ENCODE peak calls at places on chromosomes 3 and 15, in seven cellular contexts. C is heart left ventricle, W is tibial nerve, D is Peyer's patch, Z is A549, F is K562, V is ovary. S is an unnamed sample.

GRCh38 chr3:59381282-59381681 is 331.5 kb upstream of the CFAP20DC start:
- DNase-seq in C (no peak), W (no peak), D (no peak), Z (no peak), F (no peak), V (no peak), S (no peak)

GRCh38 chr3:43192028-43192427 is 86.1 kb upstream of the POMGNT2 start:
- DNase-seq in C (no peak), W (no peak), D (no peak), Z (no peak), F (no peak), V (no peak), S (no peak)

GRCh38 chr3:171556574-171557145 is 96.5 kb upstream of the TNIK start:
- DNase-seq in C (no peak), W (no peak), D (no peak), Z (no peak), F (no peak), V (no peak), S (no peak)

GRCh38 chr3:32391643-32392529 is at the start of gene CMTM7:
- DNase-seq in C (peak), W (no peak), D (peak), Z (peak), F (peak), V (peak), S (peak)

GRCh38 chr3:60010778-60011177 is 961.0 kb upstream of the CFAP20DC start:
- DNase-seq in C (no peak), W (no peak), D (peak), Z (no peak), F (no peak), V (no peak), S (no peak)

GRCh38 chr3:58308728-58309127 is 2.4 kb downstream of the HTD2 start:
- DNase-seq in C (no peak), W (no peak), D (peak), Z (no peak), F (no peak), V (no peak), S (no peak)

GRCh38 chr3:180335056-180335455 is 266.9 kb upstream of the TTC14 start:
- DNase-seq in C (no peak), W (no peak), D (no peak), Z (no peak), F (no peak), V (no peak), S (no peak)

GRCh38 chr3:190677001-190677400 is 163.1 kb downstream of the IL1RAP start:
- DNase-seq in C (no peak), W (no peak), D (no peak), Z (no peak), F (no peak), V (no peak), S (no peak)

GRCh38 chr15:38455096-38455495 is 1.2 kb downstream of the FAM98B start:
- DNase-seq in C (no peak), W (no peak), D (no peak), Z (no peak), F (peak), V (no peak), S (no peak)

GRCh38 chr3:13134879-13135206 is 61.6 kb upstream of the IQSEC1 start:
- DNase-seq in C (no peak), W (no peak), D (no peak), Z (no peak), F (no peak), V (peak), S (no peak)

GRCh38 chr3:77935418-77935817 is 895.5 kb downstream of the ROBO2 start:
- DNase-seq in C (no peak), W (no peak), D (no peak), Z (no peak), F (no peak), V (no peak), S (no peak)

GRCh38 chr3:5110307-5110706 is 11.8 kb upstream of the ARL8B start:
- DNase-seq in C (no peak), W (no peak), D (no peak), Z (peak), F (no peak), V (no peak), S (no peak)

GRCh38 chr3:128482857-128483656 is 9.9 kb downstream of the GATA2 start:
- DNase-seq in C (peak), W (no peak), D (no peak), Z (no peak), F (peak), V (no peak), S (no peak)

GRCh38 chr15:56978898-56979662 is 60.6 kb downstream of the TCF12 start:
- DNase-seq in C (no peak), W (no peak), D (no peak), Z (peak), F (no peak), V (no peak), S (no peak)

GRCh38 chr3:153602801-153603200 is 440.8 kb downstream of the RAP2B start:
- DNase-seq in C (no peak), W (no peak), D (no peak), Z (no peak), F (no peak), V (no peak), S (no peak)

GRCh38 chr15:68385671-68386586 is 46.0 kb downstream of the ITGA11 start:
- DNase-seq in C (no peak), W (no peak), D (peak), Z (no peak), F (no peak), V (peak), S (no peak)

GRCh38 chr3:134255399-134255798 is 4.7 kb upstream of the RYK start:
- DNase-seq in C (no peak), W (no peak), D (no peak), Z (no peak), F (no peak), V (no peak), S (no peak)

GRCh38 chr15:65033659-65034269 is 4.3 kb upstream of the MTFMT start:
- DNase-seq in C (no peak), W (no peak), D (peak), Z (peak), F (peak), V (no peak), S (peak)

GRCh38 chr3:32897202-32897601 is 54.2 kb upstream of the CCR4 start:
- DNase-seq in C (no peak), W (no peak), D (no peak), Z (no peak), F (no peak), V (no peak), S (no peak)

GRCh38 chr15:35603298-35603697 is 57.3 kb upstream of the DPH6 start:
- DNase-seq in C (no peak), W (no peak), D (no peak), Z (no peak), F (no peak), V (no peak), S (no peak)

GRCh38 chr3:159045279-159045678 is 243.4 kb downstream of the MFSD1 start:
- DNase-seq in C (no peak), W (no peak), D (no peak), Z (no peak), F (no peak), V (no peak), S (no peak)

GRCh38 chr15:95937128-95937528 is 393.4 kb upstream of the NR2F2 start:
- DNase-seq in C (no peak), W (no peak), D (no peak), Z (no peak), F (no peak), V (no peak), S (no peak)

GRCh38 chr15:41713047-41713446 is 52.8 kb downstream of the MGA start:
- DNase-seq in C (no peak), W (no peak), D (no peak), Z (no peak), F (no peak), V (peak), S (no peak)

GRCh38 chr3:184176377-184177330 is 2.0 kb downstream of the AP2M1 start:
- DNase-seq in C (peak), W (peak), D (peak), Z (peak), F (peak), V (peak), S (peak)
- TF ChIP-seq POLR2A in C (no peak), W (no peak), D (no peak), Z (no peak), F (no peak), V (no peak), S (no peak)

GRCh38 chr3:105373383-105373782 is 6.7 kb downstream of the ALCAM start:
- DNase-seq in C (no peak), W (no peak), D (no peak), Z (no peak), F (no peak), V (no peak), S (no peak)

GRCh38 chr3:105377716-105378115 is 11.0 kb downstream of the ALCAM start:
- DNase-seq in C (no peak), W (no peak), D (no peak), Z (no peak), F (no peak), V (no peak), S (no peak)

DNA sequence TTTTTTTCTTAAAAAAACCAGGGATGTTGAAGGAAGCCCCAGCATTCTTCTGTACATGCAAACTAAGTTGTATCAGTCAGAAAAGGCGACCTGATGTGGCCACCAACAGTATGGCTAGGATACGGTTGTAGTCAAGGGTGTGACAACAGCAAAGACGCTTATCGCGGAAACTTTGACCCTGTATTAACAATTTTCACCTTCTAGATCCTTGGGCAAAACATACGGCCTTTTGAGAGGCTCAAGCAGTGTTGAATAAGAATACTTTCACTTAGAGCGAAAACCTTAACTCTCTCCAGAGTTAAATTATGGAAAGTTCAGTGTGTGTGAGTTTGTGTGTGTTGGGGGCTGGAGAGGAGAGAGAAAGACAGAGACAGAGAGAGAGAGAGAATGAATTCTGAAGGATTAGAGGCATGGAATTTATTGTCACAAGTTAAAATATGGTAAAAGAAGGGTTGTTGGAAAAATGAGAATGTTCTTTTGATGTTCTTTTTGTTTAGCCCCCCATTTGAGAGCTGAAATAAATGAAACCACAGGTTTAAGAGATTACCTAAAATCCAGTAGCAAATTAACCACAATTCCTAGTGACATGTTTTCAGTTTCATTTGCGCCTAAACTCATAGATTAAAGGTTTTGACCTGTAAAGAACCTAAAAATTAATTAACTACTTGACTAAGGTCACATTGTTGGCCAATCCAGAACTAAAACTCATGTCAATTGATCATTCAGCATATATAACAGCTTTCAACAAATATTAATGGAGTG is 9.2 kb downstream of the ALCAM start:
- DNase-seq in C (no peak), W (no peak), D (no peak), Z (no peak), F (no peak), V (no peak), S (no peak)
- TF ChIP-seq POLR2A in C (no peak), W (no peak), D (no peak), Z (no peak), F (no peak), V (no peak), S (no peak)

GRCh38 chr3:127228866-127229265 is 35.9 kb downstream of the PRR23E start:
- DNase-seq in C (no peak), W (no peak), D (no peak), Z (no peak), F (no peak), V (no peak), S (no peak)

GRCh38 chr3:127226451-127226850 is 33.5 kb downstream of the PRR23E start:
- DNase-seq in C (no peak), W (no peak), D (no peak), Z (no peak), F (no peak), V (no peak), S (no peak)

GRCh38 chr3:127222664-127223063 is 29.7 kb downstream of the PRR23E start:
- DNase-seq in C (no peak), W (no peak), D (no peak), Z (no peak), F (no peak), V (no peak), S (no peak)

GRCh38 chr3:127224118-127224517 is 31.2 kb downstream of the PRR23E start:
- DNase-seq in C (no peak), W (no peak), D (no peak), Z (no peak), F (no peak), V (no peak), S (no peak)

GRCh38 chr3:127226946-127227842 is 34.3 kb downstream of the PRR23E start:
- DNase-seq in C (peak), W (no peak), D (no peak), Z (peak), F (peak), V (no peak), S (no peak)
- TF ChIP-seq POLR2A in C (no peak), W (no peak), D (no peak), Z (no peak), F (no peak), V (no peak), S (no peak)

DNA sequence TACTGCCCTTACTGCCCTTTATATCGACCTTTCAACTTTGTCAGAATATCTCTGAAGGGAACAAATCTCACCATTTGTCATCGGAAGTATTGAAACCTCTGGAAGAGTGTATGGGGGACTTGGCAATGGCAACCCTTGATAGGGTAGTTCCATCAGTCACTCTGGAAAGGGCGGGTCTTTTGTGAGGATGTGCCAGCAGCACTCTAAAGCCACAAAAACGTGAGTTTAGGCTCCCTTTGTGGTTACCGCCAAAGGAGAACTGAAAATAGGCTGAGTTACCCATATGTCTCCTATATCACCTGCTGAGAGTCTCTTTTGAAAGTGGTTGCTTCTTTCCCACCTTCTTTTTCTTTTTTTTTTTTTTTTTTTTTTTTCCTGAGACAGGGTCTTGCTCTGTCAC is 296.8 kb upstream of the CHRM5 start:
- DNase-seq in C (no peak), W (no peak), D (no peak), Z (no peak), F (no peak), V (no peak), S (no peak)
- TF ChIP-seq POLR2A in C (no peak), W (no peak), D (no peak), Z (no peak), F (no peak), V (no peak), S (no peak)

GRCh38 chr3:48271763-48272498 is 31.0 kb downstream of the ZNF589 start:
- DNase-seq in C (no peak), W (no peak), D (no peak), Z (no peak), F (no peak), V (no peak), S (peak)
- TF ChIP-seq POLR2A in C (no peak), W (no peak), D (no peak), Z (no peak), F (no peak), V (no peak), S (no peak)

GRCh38 chr3:123586966-123587365 is 2.1 kb upstream of the HACD2 start:
- DNase-seq in C (no peak), W (no peak), D (no peak), Z (no peak), F (no peak), V (no peak), S (no peak)

GRCh38 chr3:123584988-123585937 is at the start of gene HACD2:
- DNase-seq in C (peak), W (peak), D (peak), Z (peak), F (peak), V (peak), S (peak)

GRCh38 chr3:123584284-123584987 is 417 bp downstream of the HACD2 start:
- DNase-seq in C (peak), W (peak), D (peak), Z (no peak), F (peak), V (no peak), S (no peak)

GRCh38 chr3:123587399-123587798 is 2.5 kb upstream of the HACD2 start:
- DNase-seq in C (no peak), W (no peak), D (no peak), Z (no peak), F (no peak), V (no peak), S (no peak)

DNA sequence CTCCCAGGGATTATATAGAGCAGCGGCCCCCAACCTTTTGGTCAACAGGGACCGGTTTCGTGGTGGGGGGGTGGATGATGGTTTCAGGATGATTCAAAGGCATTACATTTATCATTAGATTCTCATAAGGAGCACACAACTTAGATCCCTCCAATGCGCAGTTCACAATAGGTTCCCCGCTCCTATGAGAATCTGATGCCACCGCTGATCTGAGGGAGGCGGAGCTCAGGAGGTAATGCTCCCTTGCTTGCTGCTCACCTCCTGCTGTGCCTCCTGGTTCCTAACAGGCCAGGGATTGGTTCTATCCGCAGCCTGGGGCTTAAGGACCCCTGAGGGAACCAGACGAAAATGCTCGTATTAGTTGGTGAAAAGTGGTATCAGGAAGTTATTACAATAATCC is 1.3 kb upstream of the HACD2 start:
- DNase-seq in C (no peak), W (no peak), D (peak), Z (peak), F (peak), V (no peak), S (peak)
- TF ChIP-seq POLR2A in C (no peak), W (no peak), D (no peak), Z (peak), F (no peak), V (no peak), S (no peak)

GRCh38 chr15:85688703-85689102 is 106.0 kb downstream of the KLHL25 start:
- DNase-seq in C (no peak), W (no peak), D (no peak), Z (no peak), F (no peak), V (no peak), S (no peak)

GRCh38 chr15:85687329-85687728 is 107.4 kb downstream of the KLHL25 start:
- DNase-seq in C (no peak), W (no peak), D (no peak), Z (no peak), F (no peak), V (no peak), S (no peak)

GRCh38 chr15:85691350-85692240 is 103.1 kb downstream of the KLHL25 start:
- DNase-seq in C (no peak), W (no peak), D (peak), Z (no peak), F (no peak), V (no peak), S (no peak)

GRCh38 chr15:85690546-85691226 is 104.0 kb downstream of the KLHL25 start:
- DNase-seq in C (no peak), W (no peak), D (no peak), Z (no peak), F (no peak), V (no peak), S (no peak)

GRCh38 chr15:85689729-85690128 is 105.0 kb downstream of the KLHL25 start:
- DNase-seq in C (no peak), W (no peak), D (peak), Z (no peak), F (no peak), V (peak), S (no peak)
- TF ChIP-seq POLR2A in C (no peak), W (no peak), D (peak), Z (no peak), F (no peak), V (no peak), S (no peak)

S was measured in lower leg skin.